ENCODE peak calls at places on chromosomes 6 and 20, in four cellular contexts. O is NCI-H1436, P is chondrocyte, W is coronary artery. H is an unnamed sample.

GRCh38 chr6:157272866-157273755 is 50.2 kb downstream of the TMEM242 start:
- DNase-seq in W (no peak), O (peak), P (peak), H (peak)

GRCh38 chr6:148565931-148566663 is 180.7 kb upstream of the UST start:
- DNase-seq in O (no peak), P (no peak), W (no peak), H (no peak)

GRCh38 chr20:682123-682522 is 6.5 kb upstream of the SCRT2 start:
- DNase-seq in W (no peak), O (no peak), P (no peak), H (no peak)

GRCh38 chr20:31948008-31948407 is 3.8 kb downstream of the PDRG1 start:
- DNase-seq in W (no peak), P (no peak), O (no peak), H (no peak)

GRCh38 chr6:168326294-168327261 is 7.0 kb upstream of the DACT2 start:
- DNase-seq in P (no peak), O (no peak), W (no peak), H (no peak)

GRCh38 chr6:19697744-19698290 is 139.4 kb upstream of the ID4 start:
- DNase-seq in P (no peak), W (no peak), O (no peak), H (no peak)

GRCh38 chr20:62886709-62887058 is 25.1 kb upstream of the TCFL5 start:
- DNase-seq in O (no peak), W (no peak), P (peak), H (no peak)

GRCh38 chr6:160139420-160139851 is 17.8 kb downstream of the SLC22A1 start:
- DNase-seq in O (no peak), P (no peak), W (peak), H (no peak)

GRCh38 chr6:132067286-132067685 is 116.1 kb upstream of the CCN2 start:
- DNase-seq in O (no peak), W (no peak), P (no peak), H (no peak)

GRCh38 chr6:96075826-96076225 is 60.1 kb downstream of the FUT9 start:
- DNase-seq in P (no peak), O (no peak), W (no peak), H (no peak)

GRCh38 chr6:1825926-1826325 is 216.2 kb downstream of the FOXC1 start:
- DNase-seq in W (no peak), P (no peak), O (no peak), H (no peak)

GRCh38 chr6:84581494-84582259 is 182.7 kb downstream of the TBX18 start:
- DNase-seq in O (no peak), P (no peak), W (no peak), H (no peak)